ENCODE peak calls at places on chromosomes 2 and 18, in five cellular contexts. G is fibroblast of pulmonary artery, R is fibroblast of the aortic adventitia, E is endodermal cell, S is Calu3. H is an unnamed sample.

GRCh38 chr18:58057291-58057965 is 13.4 kb downstream of the NEDD4L start:
- DNase-seq in G (no peak), R (no peak), E (no peak), S (no peak), H (no peak)

GRCh38 chr2:62181836-62182235 is 14.1 kb upstream of the B3GNT2 start:
- DNase-seq in G (no peak), R (no peak), E (no peak), S (no peak), H (no peak)

GRCh38 chr2:55616509-55617159 is 788 bp downstream of the PPP4R3B start:
- DNase-seq in G (peak), R (peak), E (peak), S (peak), H (peak)

GRCh38 chr2:209960676-209961630 is 41.5 kb upstream of the RPE start:
- DNase-seq in G (peak), R (peak), E (peak), S (peak), H (no peak)

GRCh38 chr2:62293490-62294212 is 97.7 kb downstream of the B3GNT2 start:
- DNase-seq in G (no peak), R (peak), E (peak), S (peak), H (no peak)

GRCh38 chr2:1245193-1245592 is 168.1 kb upstream of the TPO start:
- DNase-seq in G (no peak), R (no peak), E (no peak), S (no peak), H (no peak)

GRCh38 chr18:34805117-34805882 is 95.2 kb downstream of the DTNA start:
- DNase-seq in G (no peak), R (no peak), E (no peak), S (no peak), H (no peak)

GRCh38 chr18:55999641-56000040 is 411.6 kb upstream of the TCF4 start:
- DNase-seq in G (no peak), R (peak), E (no peak), S (no peak), H (no peak)

GRCh38 chr2:230899287-230899686 is 25.8 kb downstream of the GPR55 start:
- DNase-seq in G (no peak), R (no peak), E (peak), S (no peak), H (peak)

GRCh38 chr2:238127165-238128060 is 11.1 kb upstream of the KLHL30 start:
- DNase-seq in G (peak), R (peak), E (peak), S (peak), H (no peak)

GRCh38 chr2:118855451-118856279 is 8.2 kb upstream of the EN1 start:
- DNase-seq in G (peak), R (peak), E (peak), S (peak), H (peak)

GRCh38 chr18:67359868-67360838 is 156.4 kb downstream of the DSEL start:
- DNase-seq in G (peak), R (peak), E (no peak), S (peak), H (no peak)

GRCh38 chr18:37393945-37394609 is 171.5 kb downstream of the CELF4 start:
- DNase-seq in G (peak), R (peak), E (peak), S (peak), H (no peak)

GRCh38 chr2:48358982-48359381 is 171.0 kb upstream of the STON1 start:
- DNase-seq in G (no peak), R (no peak), E (no peak), S (no peak), H (no peak)
- TF ChIP-seq CTCF in G (no peak), R (no peak), E (no peak), S (no peak), H (no peak)

GRCh38 chr2:74576151-74576755 is 21.7 kb downstream of the DOK1 start:
- DNase-seq in G (no peak), R (no peak), E (no peak), S (no peak), H (no peak)
- TF ChIP-seq CTCF in G (no peak), R (no peak), E (no peak), S (no peak), H (no peak)

GRCh38 chr2:111617804-111618576 is 266.0 kb downstream of the ANAPC1 start:
- DNase-seq in G (no peak), R (peak), E (no peak), S (peak), H (no peak)
- TF ChIP-seq CTCF in G (no peak), R (peak), E (no peak), S (no peak), H (no peak)

GRCh38 chr2:22124003-22124402 is 1000.2 kb downstream of the TDRD15 start:
- DNase-seq in G (peak), R (no peak), E (peak), S (no peak), H (no peak)
- TF ChIP-seq CTCF in G (no peak), R (no peak), E (peak), S (no peak), H (no peak)

GRCh38 chr18:54269924-54270844 is 867 bp downstream of the POLI start:
- DNase-seq in G (peak), R (peak), E (peak), S (peak), H (peak)
- TF ChIP-seq CTCF in G (peak), R (peak), E (peak), S (no peak), H (peak)

DNA sequence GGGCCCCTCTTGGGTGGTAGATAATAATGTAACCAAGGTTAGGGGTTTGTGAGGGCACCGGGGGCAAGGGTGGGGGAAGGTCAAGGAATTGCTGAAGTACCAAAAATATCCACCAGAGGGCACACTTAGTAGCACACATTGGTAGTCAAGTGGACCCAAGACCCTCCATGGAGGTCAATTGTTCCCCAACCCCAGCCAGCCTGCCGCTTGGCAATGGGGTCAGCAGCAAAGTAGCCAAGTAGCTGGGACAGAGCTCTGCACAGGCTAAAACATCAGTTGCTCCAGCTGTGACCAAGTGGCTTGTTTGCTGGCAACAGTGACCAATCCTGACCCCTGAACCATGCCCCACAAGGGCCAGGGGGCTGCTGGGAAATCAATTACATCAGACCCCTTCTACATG is 75.8 kb downstream of the EMX1 start:
- DNase-seq in G (peak), R (peak), E (peak), S (peak), H (peak)
- TF ChIP-seq CTCF in G (peak), R (peak), E (peak), S (peak), H (peak)

GRCh38 chr2:202035089-202035940 is 1.7 kb downstream of the FZD7 start:
- DNase-seq in G (peak), R (peak), E (peak), S (no peak), H (peak)
- TF ChIP-seq CTCF in G (peak), R (peak), E (peak), S (no peak), H (no peak)

H was measured in natural killer cell.